ENCODE peak calls at places on chromosomes 16 and 17, in eight cellular contexts. F is choroid plexus epithelial cell; B is activated naive CD4-positive, alpha-beta T cell treated with anti-CD3 and anti-CD28 coated beads, Interleukin-2, amount 50 U/mL, for 16 hours; J is DND-41; R is heart left ventricle; D is stimulated activated CD4-positive, alpha-beta T cell treated with anti-CD3 and anti-CD28 coated beads, Interleukin-4, amount 100 ng/mL, for 1 hour; T is AG20443; X is T-helper 2 cell. K is an unnamed sample.

GRCh38 chr17:44906987-44907681 is 7.9 kb upstream of the EFTUD2 start:
- DNase-seq in F (peak), B (no peak), J (no peak), R (no peak), D (no peak), T (no peak), X (no peak), K (no peak)

GRCh38 chr17:2054740-2055493 is at the start of gene HIC1:
- DNase-seq in F (peak), B (peak), J (peak), R (peak), D (peak), T (peak), X (peak), K (peak)

GRCh38 chr16:67170168-67170947 is at the start of gene NOL3:
- DNase-seq in F (peak), B (no peak), J (peak), R (peak), D (no peak), T (peak), X (peak), K (peak)

GRCh38 chr16:16019488-16019887 is 70.1 kb downstream of the ABCC1 start:
- DNase-seq in F (peak), B (no peak), J (no peak), R (no peak), D (no peak), T (peak), X (no peak), K (no peak)

GRCh38 chr16:84847554-84848415 is 28.0 kb downstream of the CRISPLD2 start:
- DNase-seq in F (no peak), B (no peak), J (no peak), R (no peak), D (no peak), T (no peak), X (no peak), K (no peak)

GRCh38 chr16:4306439-4307214 is 9.2 kb upstream of the GLIS2 start:
- DNase-seq in F (no peak), B (peak), J (peak), R (no peak), D (peak), T (no peak), X (peak), K (peak)

GRCh38 chr17:78314683-78315354 is 45.1 kb downstream of the SOCS3 start:
- DNase-seq in F (no peak), B (no peak), J (no peak), R (no peak), D (no peak), T (no peak), X (no peak), K (no peak)

GRCh38 chr17:28372945-28373274 is 1.4 kb downstream of the SARM1 start:
- DNase-seq in F (no peak), B (no peak), J (no peak), R (no peak), D (no peak), T (no peak), X (no peak), K (no peak)

GRCh38 chr16:56807011-56807675 is 57.9 kb upstream of the SLC12A3 start:
- DNase-seq in F (peak), B (no peak), J (no peak), R (no peak), D (no peak), T (no peak), X (no peak), K (no peak)

GRCh38 chr17:38798614-38799500 is 499 bp downstream of the PIP4K2B start:
- DNase-seq in F (peak), B (peak), J (peak), R (peak), D (peak), T (peak), X (peak), K (peak)

GRCh38 chr16:84643677-84644076 is 4.6 kb upstream of the KLHL36 start:
- DNase-seq in F (no peak), B (no peak), J (no peak), R (no peak), D (no peak), T (no peak), X (no peak), K (no peak)

GRCh38 chr17:16352303-16352837 is 899 bp downstream of the CENPV start:
- DNase-seq in F (peak), B (peak), J (peak), R (no peak), D (peak), T (peak), X (peak), K (peak)

GRCh38 chr16:80924372-80924978 is 82.2 kb downstream of the CMC2 start:
- DNase-seq in F (peak), B (peak), J (peak), R (no peak), D (peak), T (peak), X (peak), K (peak)

GRCh38 chr16:9695152-9695551 is 487.1 kb downstream of the GRIN2A start:
- DNase-seq in F (no peak), B (no peak), J (no peak), R (no peak), D (no peak), T (no peak), X (no peak), K (no peak)

GRCh38 chr16:89048087-89048729 is 45.4 kb upstream of the ACSF3 start:
- DNase-seq in F (no peak), B (no peak), J (no peak), R (no peak), D (no peak), T (no peak), X (no peak), K (no peak)

GRCh38 chr16:79599256-79599836 is 1.2 kb downstream of the MAF start:
- DNase-seq in F (peak), B (peak), J (no peak), R (peak), D (peak), T (peak), X (no peak), K (peak)

GRCh38 chr17:40509626-40510327 is 8.4 kb upstream of the TNS4 start:
- DNase-seq in F (peak), B (no peak), J (no peak), R (no peak), D (no peak), T (no peak), X (no peak), K (no peak)

GRCh38 chr17:292016-292415 is 60.6 kb downstream of the RPH3AL start:
- DNase-seq in F (no peak), B (no peak), J (no peak), R (no peak), D (no peak), T (no peak), X (no peak), K (no peak)

GRCh38 chr16:67555795-67556212 is 6.5 kb upstream of the CTCF start:
- DNase-seq in F (peak), B (no peak), J (peak), R (no peak), D (no peak), T (peak), X (peak), K (no peak)

GRCh38 chr16:61295311-61295710 is 740.9 kb downstream of the CDH8 start:
- DNase-seq in F (no peak), B (no peak), J (no peak), R (no peak), D (no peak), T (no peak), X (no peak), K (no peak)

GRCh38 chr16:74073471-74073870 is 223.1 kb upstream of the PSMD7 start:
- DNase-seq in F (no peak), B (no peak), J (no peak), R (no peak), D (no peak), T (peak), X (no peak), K (no peak)

GRCh38 chr16:67158637-67159600 is 790 bp downstream of the TRADD start:
- DNase-seq in F (no peak), B (peak), J (peak), R (no peak), D (peak), T (peak), X (peak), K (peak)

GRCh38 chr17:47741109-47741792 is 8.2 kb downstream of the TBX21 start:
- DNase-seq in F (no peak), B (no peak), J (peak), R (no peak), D (no peak), T (no peak), X (no peak), K (no peak)

GRCh38 chr16:68993885-68994284 is 111.6 kb upstream of the HAS3 start:
- DNase-seq in F (peak), B (no peak), J (no peak), R (no peak), D (no peak), T (peak), X (no peak), K (no peak)

GRCh38 chr16:85584989-85585388 is 28.1 kb upstream of the GSE1 start:
- DNase-seq in F (no peak), B (no peak), J (no peak), R (no peak), D (no peak), T (no peak), X (no peak), K (no peak)

GRCh38 chr17:40680998-40681397 is 16.0 kb upstream of the KRT222 start:
- DNase-seq in F (no peak), B (no peak), J (no peak), R (no peak), D (no peak), T (no peak), X (no peak), K (no peak)

GRCh38 chr16:1026784-1027415 is 45.3 kb downstream of the SOX8 start:
- DNase-seq in F (no peak), B (no peak), J (no peak), R (no peak), D (no peak), T (no peak), X (no peak), K (no peak)

GRCh38 chr17:4691686-4692085 is 12.3 kb downstream of the PELP1 start:
- DNase-seq in F (no peak), B (no peak), J (no peak), R (no peak), D (no peak), T (no peak), X (no peak), K (no peak)

GRCh38 chr17:16915752-16916556 is 56.0 kb downstream of the TNFRSF13B start:
- DNase-seq in F (peak), B (no peak), J (peak), R (no peak), D (peak), T (peak), X (peak), K (peak)

GRCh38 chr16:57530104-57530522 is 6.3 kb downstream of the CCDC102A start:
- DNase-seq in F (peak), B (peak), J (peak), R (no peak), D (peak), T (peak), X (peak), K (peak)

GRCh38 chr17:31404028-31404949 is 12.8 kb downstream of the RAB11FIP4 start:
- DNase-seq in F (no peak), B (no peak), J (no peak), R (no peak), D (no peak), T (peak), X (no peak), K (no peak)

GRCh38 chr17:248337-249235 is 67.1 kb upstream of the DOC2B start:
- DNase-seq in F (no peak), B (no peak), J (no peak), R (peak), D (no peak), T (no peak), X (no peak), K (no peak)

GRCh38 chr16:72400257-72401078 is 228.5 kb upstream of the PMFBP1 start:
- DNase-seq in F (peak), B (no peak), J (peak), R (no peak), D (no peak), T (peak), X (peak), K (peak)